ENCODE peak calls at places on chromosomes 11 and 22, in four cellular contexts. One of them, this sample, is unnamed.

GRCh38 chr22:21796863-21797262 is 61.3 kb upstream of the YPEL1 start:
- DNase-seq in mesendoderm: no peak
- DNase-seq in H1: no peak
- DNase-seq in neuronal stem cell: no peak
- DNase-seq in this sample: no peak

GRCh38 chr11:131674051-131674755 is 303.8 kb downstream of the NTM start:
- DNase-seq in mesendoderm: peak; percentile 86
- DNase-seq in H1: peak; percentile 96
- DNase-seq in neuronal stem cell: peak; percentile 64
- DNase-seq in this sample: peak; percentile 68

GRCh38 chr22:30968924-30969531 is at the start of gene TUG1:
- DNase-seq in mesendoderm: peak; percentile 99
- DNase-seq in H1: peak; percentile 93
- DNase-seq in neuronal stem cell: peak; percentile 95
- DNase-seq in this sample: peak; percentile 99

GRCh38 chr11:19938051-19938856 is 222.0 kb downstream of the DBX1 start:
- DNase-seq in mesendoderm: peak; percentile 61
- DNase-seq in H1: peak; percentile 79
- DNase-seq in neuronal stem cell: no peak
- DNase-seq in this sample: peak; percentile 70

GRCh38 chr22:37254206-37254866 is 10.3 kb upstream of the RAC2 start:
- DNase-seq in mesendoderm: no peak
- DNase-seq in H1: no peak
- DNase-seq in neuronal stem cell: no peak
- DNase-seq in this sample: peak; percentile 72

GRCh38 chr22:38609371-38609770 is 39.4 kb upstream of the DMC1 start:
- DNase-seq in mesendoderm: no peak
- DNase-seq in H1: no peak
- DNase-seq in neuronal stem cell: no peak
- DNase-seq in this sample: no peak

GRCh38 chr11:14519692-14520085 is 497 bp downstream of the PSMA1 start:
- DNase-seq in mesendoderm: no peak
- DNase-seq in H1: no peak
- DNase-seq in neuronal stem cell: no peak
- DNase-seq in this sample: no peak

GRCh38 chr22:17159504-17159951 is 451 bp upstream of the HDHD5 start:
- DNase-seq in mesendoderm: no peak
- DNase-seq in H1: no peak
- DNase-seq in neuronal stem cell: no peak
- DNase-seq in this sample: peak; percentile 32

GRCh38 chr22:37340331-37341262 is 58.3 kb downstream of the CYTH4 start:
- DNase-seq in mesendoderm: no peak
- DNase-seq in H1: no peak
- DNase-seq in neuronal stem cell: no peak
- DNase-seq in this sample: no peak

GRCh38 chr11:63443714-63444113 is 47.3 kb downstream of the PLAAT5 start:
- DNase-seq in mesendoderm: no peak
- DNase-seq in H1: no peak
- DNase-seq in neuronal stem cell: no peak
- DNase-seq in this sample: no peak

GRCh38 chr22:43002198-43002577 is 12.8 kb downstream of the PACSIN2 start:
- DNase-seq in mesendoderm: peak; percentile 74
- DNase-seq in H1: no peak
- DNase-seq in neuronal stem cell: no peak
- DNase-seq in this sample: peak; percentile 80

GRCh38 chr22:43005106-43005505 is 9.8 kb downstream of the PACSIN2 start:
- DNase-seq in mesendoderm: no peak
- DNase-seq in H1: no peak
- DNase-seq in neuronal stem cell: no peak
- DNase-seq in this sample: peak; percentile 32

GRCh38 chr22:43000441-43001175 is 14.3 kb downstream of the PACSIN2 start:
- DNase-seq in mesendoderm: no peak
- DNase-seq in H1: no peak
- DNase-seq in neuronal stem cell: no peak
- DNase-seq in this sample: peak; percentile 56

GRCh38 chr22:43004362-43005035 is 10.4 kb downstream of the PACSIN2 start:
- DNase-seq in mesendoderm: no peak
- DNase-seq in H1: no peak
- DNase-seq in neuronal stem cell: no peak
- DNase-seq in this sample: peak; percentile 82

GRCh38 chr22:43001271-43002197 is 13.4 kb downstream of the PACSIN2 start:
- DNase-seq in mesendoderm: no peak
- DNase-seq in H1: no peak
- DNase-seq in neuronal stem cell: no peak
- DNase-seq in this sample: peak; percentile 68
- H3K23ac ChIP-seq in mesendoderm: no peak overlapping the region
- H3K23ac ChIP-seq in H1: no peak overlapping the region
- H3K23ac ChIP-seq in neuronal stem cell: no peak overlapping the region
- H3K23ac ChIP-seq in this sample: no peak overlapping the region

GRCh38 chr11:130400793-130401483 is 27.5 kb downstream of the ADAMTS8 start:
- DNase-seq in mesendoderm: no peak
- DNase-seq in H1: no peak
- DNase-seq in neuronal stem cell: no peak
- DNase-seq in this sample: peak; percentile 38
- H3K23ac ChIP-seq in mesendoderm: no peak overlapping the region
- H3K23ac ChIP-seq in H1: no peak overlapping the region
- H3K23ac ChIP-seq in neuronal stem cell: no peak overlapping the region
- H3K23ac ChIP-seq in this sample: no peak overlapping the region

GRCh38 chr11:16741473-16741872 is 3.0 kb downstream of the C11orf58 start:
- DNase-seq in mesendoderm: peak; percentile 15
- DNase-seq in H1: no peak
- DNase-seq in neuronal stem cell: no peak
- DNase-seq in this sample: no peak

GRCh38 chr11:16737860-16738197 is 618 bp upstream of the C11orf58 start:
- DNase-seq in mesendoderm: no peak
- DNase-seq in H1: no peak
- DNase-seq in neuronal stem cell: peak; percentile 15
- DNase-seq in this sample: no peak

GRCh38 chr11:16738949-16739262 is 459 bp downstream of the C11orf58 start:
- DNase-seq in mesendoderm: no peak
- DNase-seq in H1: no peak
- DNase-seq in neuronal stem cell: no peak
- DNase-seq in this sample: no peak

GRCh38 chr11:16739326-16739875 is 954 bp downstream of the C11orf58 start:
- DNase-seq in mesendoderm: peak; percentile 26
- DNase-seq in H1: no peak
- DNase-seq in neuronal stem cell: no peak
- DNase-seq in this sample: peak; percentile 57

GRCh38 chr11:16738198-16738948 is at the start of gene C11orf58:
- DNase-seq in mesendoderm: peak; percentile 99
- DNase-seq in H1: peak; percentile 94
- DNase-seq in neuronal stem cell: peak; percentile 96
- DNase-seq in this sample: peak; percentile 99
- H3K23ac ChIP-seq in mesendoderm: peak within 1 kb of the TSS; percentile 59
- H3K23ac ChIP-seq in H1: no peak within 1 kb of the TSS
- H3K23ac ChIP-seq in neuronal stem cell: no peak within 1 kb of the TSS
- H3K23ac ChIP-seq in this sample: no peak within 1 kb of the TSS

GRCh38 chr11:112186304-112186703 is 11.0 kb downstream of the BCO2 start:
- DNase-seq in mesendoderm: no peak
- DNase-seq in H1: no peak
- DNase-seq in neuronal stem cell: no peak
- DNase-seq in this sample: no peak
- H3K23ac ChIP-seq in mesendoderm: no peak overlapping the region
- H3K23ac ChIP-seq in H1: no peak overlapping the region
- H3K23ac ChIP-seq in neuronal stem cell: no peak overlapping the region
- H3K23ac ChIP-seq in this sample: no peak overlapping the region

DNA sequence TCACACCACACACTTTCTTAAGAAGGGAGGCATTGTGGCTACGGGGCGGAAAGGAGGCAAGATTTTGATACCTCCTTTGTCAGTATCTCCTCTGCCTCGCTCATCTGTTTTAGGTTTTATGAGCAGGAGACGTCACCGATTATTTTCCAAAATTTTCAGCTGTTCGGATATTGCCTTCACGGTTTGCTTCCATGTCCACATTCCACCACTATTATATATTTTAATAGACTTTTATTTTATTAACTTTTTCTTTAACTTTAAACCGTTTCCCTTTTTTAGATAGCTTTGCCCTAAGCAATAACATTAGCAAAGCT is 33.7 kb upstream of the CREB3L1 start:
- DNase-seq in mesendoderm: no peak
- DNase-seq in H1: no peak
- DNase-seq in neuronal stem cell: no peak
- DNase-seq in this sample: no peak
- H3K23ac ChIP-seq in mesendoderm: no peak overlapping the region
- H3K23ac ChIP-seq in H1: no peak overlapping the region
- H3K23ac ChIP-seq in neuronal stem cell: no peak overlapping the region
- H3K23ac ChIP-seq in this sample: no peak overlapping the region

GRCh38 chr11:69295995-69296889 is 2.3 kb downstream of the MYEOV start:
- DNase-seq in mesendoderm: no peak
- DNase-seq in H1: no peak
- DNase-seq in neuronal stem cell: no peak
- DNase-seq in this sample: peak; percentile 97
- H3K23ac ChIP-seq in mesendoderm: no peak overlapping the region
- H3K23ac ChIP-seq in H1: no peak overlapping the region
- H3K23ac ChIP-seq in neuronal stem cell: peak overlapping the region; percentile 14
- H3K23ac ChIP-seq in this sample: no peak overlapping the region

DNA sequence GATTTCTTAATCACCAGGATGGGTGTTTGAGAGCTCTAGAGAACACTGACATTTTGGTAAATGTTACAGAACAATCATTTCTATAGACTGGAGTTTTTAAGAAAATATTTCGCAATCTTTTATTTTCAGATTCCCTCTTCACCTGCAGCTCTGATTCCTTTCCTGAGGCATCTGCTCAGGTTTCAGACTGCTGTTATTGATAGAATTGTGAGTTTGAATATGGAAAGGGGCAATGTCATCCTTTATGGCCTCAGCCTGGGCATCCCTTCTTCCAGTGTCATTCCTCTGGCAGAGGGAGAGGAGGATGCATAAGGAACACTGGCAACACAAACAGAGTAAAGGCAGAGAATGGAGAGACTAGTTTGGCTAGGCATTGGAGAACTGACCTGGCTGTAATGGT is 91.3 kb upstream of the USP47 start:
- DNase-seq in mesendoderm: no peak
- DNase-seq in H1: no peak
- DNase-seq in neuronal stem cell: no peak
- DNase-seq in this sample: no peak
- H3K23ac ChIP-seq in mesendoderm: no peak overlapping the region
- H3K23ac ChIP-seq in H1: no peak overlapping the region
- H3K23ac ChIP-seq in neuronal stem cell: no peak overlapping the region
- H3K23ac ChIP-seq in this sample: no peak overlapping the region